ENCODE peak calls at places on chromosomes 4 and X, in five cellular contexts. P is A549, T is RPMI7951, Q is tibial nerve, Z is non-pigmented ciliary epithelial cell. L is an unnamed sample.

GRCh38 chrX:15336023-15336413 is 695 bp upstream of the PIGA start:
- DNase-seq in T (peak), Z (peak), Q (peak), P (peak), L (peak)

GRCh38 chrX:50067435-50068292 is 133.1 kb downstream of the AKAP4 start:
- DNase-seq in P (peak), T (no peak), Z (no peak), Q (no peak), L (no peak)

GRCh38 chrX:1554469-1555210 is 17.7 kb upstream of the P2RY8 start:
- DNase-seq in P (no peak), Q (no peak), T (no peak), Z (no peak), L (peak)

GRCh38 chr4:102493794-102494193 is 7.4 kb upstream of the NFKB1 start:
- DNase-seq in Q (no peak), P (no peak), T (no peak), Z (no peak), L (no peak)

GRCh38 chr4:97367878-97368277 is 775.4 kb downstream of the STPG2 start:
- DNase-seq in Z (peak), T (peak), Q (no peak), P (peak), L (no peak)

GRCh38 chr4:7343950-7344349 is 90.8 kb downstream of the PSAPL1 start:
- DNase-seq in P (no peak), Z (no peak), T (no peak), Q (no peak), L (no peak)

GRCh38 chr4:113328514-113328913 is 279.1 kb downstream of the ANK2 start:
- DNase-seq in T (peak), Q (no peak), Z (no peak), P (peak), L (no peak)

GRCh38 chr4:22679518-22679897 is 13.2 kb upstream of the GBA3 start:
- DNase-seq in Z (no peak), Q (peak), T (no peak), P (no peak), L (no peak)

GRCh38 chrX:154486052-154486395 is 391 bp downstream of the UBL4A start:
- DNase-seq in Q (peak), Z (no peak), T (no peak), P (no peak), L (peak)

GRCh38 chr4:184261246-184261645 is 43.6 kb upstream of the ENPP6 start:
- DNase-seq in Q (no peak), P (no peak), Z (no peak), T (no peak), L (no peak)

GRCh38 chr4:40586034-40586433 is 43.6 kb downstream of the RBM47 start:
- DNase-seq in Z (no peak), T (no peak), Q (no peak), P (no peak), L (no peak)